ENCODE peak calls at places on chromosomes 3 and 15, in four cellular contexts. One of them, this sample, is unnamed.
A peak's percentile ranks its signal among the peaks of the same experiment; 100 is the strongest.

GRCh38 chr3:136893848-136894443 is 31.9 kb downstream of the NCK1 start:
- DNase-seq in HAP-1: no peak
- DNase-seq in A549: no peak
- DNase-seq in right cardiac atrium: no peak
- DNase-seq in this sample: peak; percentile 18

GRCh38 chr3:194072097-194072428 is 63.9 kb upstream of the HES1 start:
- DNase-seq in A549: no peak
- DNase-seq in right cardiac atrium: no peak
- DNase-seq in HAP-1: no peak
- DNase-seq in this sample: no peak

GRCh38 chr3:125990253-125990970 is 21.4 kb downstream of the ROPN1B start:
- DNase-seq in right cardiac atrium: peak; percentile 97
- DNase-seq in A549: peak; percentile 75
- DNase-seq in HAP-1: no peak
- DNase-seq in this sample: peak; percentile 64

GRCh38 chr15:75161106-75161505 is 40.6 kb upstream of the C15orf39 start:
- DNase-seq in HAP-1: no peak
- DNase-seq in A549: no peak
- DNase-seq in right cardiac atrium: no peak
- DNase-seq in this sample: no peak

GRCh38 chr15:75063338-75063737 is 39.9 kb downstream of the PPCDC start:
- DNase-seq in HAP-1: no peak
- DNase-seq in right cardiac atrium: no peak
- DNase-seq in A549: no peak
- DNase-seq in this sample: no peak

GRCh38 chr3:157353657-157354056 is 83.0 kb upstream of the PTX3 start:
- DNase-seq in right cardiac atrium: no peak
- DNase-seq in A549: no peak
- DNase-seq in HAP-1: no peak
- DNase-seq in this sample: no peak

GRCh38 chr3:69746119-69746518 is 6.9 kb downstream of the MITF start:
- DNase-seq in HAP-1: no peak
- DNase-seq in A549: no peak
- DNase-seq in right cardiac atrium: no peak
- DNase-seq in this sample: no peak

GRCh38 chr3:155391583-155391982 is 98.1 kb upstream of the STRIT1 start:
- DNase-seq in right cardiac atrium: peak; percentile 42
- DNase-seq in HAP-1: peak; percentile 79
- DNase-seq in A549: peak; percentile 9
- DNase-seq in this sample: peak; percentile 54

GRCh38 chr3:149055575-149055974 is 30.8 kb downstream of the HLTF start:
- DNase-seq in right cardiac atrium: no peak
- DNase-seq in HAP-1: no peak
- DNase-seq in A549: no peak
- DNase-seq in this sample: no peak

GRCh38 chr3:186109897-186110803 is 1.3 kb upstream of the ETV5 start:
- DNase-seq in right cardiac atrium: peak; percentile 71
- DNase-seq in A549: peak; percentile 10
- DNase-seq in HAP-1: no peak
- DNase-seq in this sample: no peak

GRCh38 chr3:58150800-58151199 is 60.0 kb downstream of the DNASE1L3 start:
- DNase-seq in HAP-1: no peak
- DNase-seq in A549: no peak
- DNase-seq in right cardiac atrium: no peak
- DNase-seq in this sample: no peak

GRCh38 chr15:44028349-44028748 is 166.7 kb downstream of the FRMD5 start:
- DNase-seq in right cardiac atrium: no peak
- DNase-seq in A549: no peak
- DNase-seq in HAP-1: no peak
- DNase-seq in this sample: no peak

GRCh38 chr15:78035319-78035718 is 42.2 kb downstream of the TBC1D2B start:
- DNase-seq in right cardiac atrium: no peak
- DNase-seq in HAP-1: no peak
- DNase-seq in A549: no peak
- DNase-seq in this sample: no peak

GRCh38 chr3:170589113-170589512 is 3.2 kb upstream of the SLC7A14 start:
- DNase-seq in HAP-1: no peak
- DNase-seq in right cardiac atrium: no peak
- DNase-seq in A549: no peak
- DNase-seq in this sample: no peak

GRCh38 chr3:187269486-187269885 is 22.1 kb downstream of the MASP1 start:
- DNase-seq in HAP-1: no peak
- DNase-seq in A549: no peak
- DNase-seq in right cardiac atrium: no peak
- DNase-seq in this sample: no peak

GRCh38 chr15:80906159-80906775 is 83.4 kb downstream of the MESD start:
- DNase-seq in A549: no peak
- DNase-seq in right cardiac atrium: no peak
- DNase-seq in HAP-1: no peak
- DNase-seq in this sample: peak; percentile 70

GRCh38 chr3:183287301-183287971 is 34.4 kb downstream of the B3GNT5 start:
- DNase-seq in A549: no peak
- DNase-seq in right cardiac atrium: no peak
- DNase-seq in HAP-1: no peak
- DNase-seq in this sample: no peak

GRCh38 chr3:8450618-8451017 is 51.0 kb upstream of the LMCD1 start:
- DNase-seq in A549: no peak
- DNase-seq in HAP-1: no peak
- DNase-seq in right cardiac atrium: no peak
- DNase-seq in this sample: no peak

GRCh38 chr3:187758318-187758717 is 13.1 kb upstream of the BCL6 start:
- DNase-seq in right cardiac atrium: no peak
- DNase-seq in A549: no peak
- DNase-seq in HAP-1: no peak
- DNase-seq in this sample: no peak

GRCh38 chr3:158961497-158961896 is 159.6 kb downstream of the MFSD1 start:
- DNase-seq in HAP-1: peak; percentile 42
- DNase-seq in A549: no peak
- DNase-seq in right cardiac atrium: no peak
- DNase-seq in this sample: no peak
- H3K4me3 ChIP-seq in HAP-1: no peak overlapping the region
- H3K4me3 ChIP-seq in A549: no peak overlapping the region
- H3K4me3 ChIP-seq in right cardiac atrium: no peak overlapping the region
- H3K4me3 ChIP-seq in this sample: no peak overlapping the region

GRCh38 chr3:134369861-134370596 is 4.2 kb downstream of the AMOTL2 start:
- DNase-seq in A549: no peak
- DNase-seq in right cardiac atrium: no peak
- DNase-seq in HAP-1: no peak
- DNase-seq in this sample: no peak
- H3K4me3 ChIP-seq in A549: peak overlapping the region; percentile 74
- H3K4me3 ChIP-seq in right cardiac atrium: no peak overlapping the region
- H3K4me3 ChIP-seq in HAP-1: no peak overlapping the region
- H3K4me3 ChIP-seq in this sample: no peak overlapping the region

DNA sequence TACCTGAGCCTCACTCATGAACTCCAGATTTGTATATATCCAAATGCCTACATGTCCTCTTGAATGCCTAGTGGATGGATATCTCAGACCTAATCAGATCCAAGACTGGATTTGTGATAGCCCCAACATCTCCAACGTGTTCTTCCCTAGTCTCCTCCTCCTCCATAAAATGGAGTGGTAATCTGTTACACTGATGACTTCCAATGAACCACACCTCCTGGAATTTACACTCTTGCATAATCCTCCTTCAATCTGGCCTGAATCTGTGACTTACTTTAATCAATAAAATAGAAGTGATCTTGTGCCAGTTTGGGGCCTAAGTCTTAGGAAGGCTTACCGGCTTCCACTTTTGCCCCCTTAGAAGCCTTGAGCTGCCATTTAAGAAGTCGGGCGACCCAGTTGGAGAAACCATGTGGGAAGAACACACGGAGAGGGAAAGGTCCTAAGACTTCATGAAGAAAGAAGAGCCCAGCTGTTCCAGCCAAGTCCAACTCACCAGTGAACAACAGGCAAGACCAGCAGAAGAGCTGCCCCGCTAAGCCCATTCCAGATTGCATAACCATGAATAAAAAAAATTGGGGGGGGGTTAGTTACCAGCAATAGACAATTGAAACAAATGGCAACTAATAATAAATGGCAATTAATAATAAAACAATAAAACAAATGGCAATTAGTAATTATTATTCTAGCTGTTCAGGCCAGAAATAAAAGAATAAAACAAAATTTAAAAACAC is 164.3 kb downstream of the STT3B start:
- DNase-seq in HAP-1: no peak
- DNase-seq in A549: no peak
- DNase-seq in right cardiac atrium: no peak
- DNase-seq in this sample: no peak
- H3K4me3 ChIP-seq in HAP-1: no peak overlapping the region
- H3K4me3 ChIP-seq in A549: no peak overlapping the region
- H3K4me3 ChIP-seq in right cardiac atrium: no peak overlapping the region
- H3K4me3 ChIP-seq in this sample: no peak overlapping the region

GRCh38 chr3:3799173-3800075 is at the start of gene LRRN1:
- DNase-seq in HAP-1: peak; percentile 90
- DNase-seq in right cardiac atrium: peak; percentile 77
- DNase-seq in A549: peak; percentile 3
- DNase-seq in this sample: no peak
- H3K4me3 ChIP-seq in HAP-1: peak within 1 kb of the TSS; percentile 57
- H3K4me3 ChIP-seq in right cardiac atrium: peak within 1 kb of the TSS; percentile 41
- H3K4me3 ChIP-seq in A549: peak within 1 kb of the TSS; percentile 44
- H3K4me3 ChIP-seq in this sample: peak within 1 kb of the TSS; percentile 63